ENCODE peak calls at places on chromosomes 11 and 22, in nine cellular contexts. Z is GM23248, I is fibroblast of lung, K is neuronal stem cell, N is GM23338, E is PC-9, L is hepatocyte, O is K562, S is H9. P is an unnamed sample.

GRCh38 chr11:11786771-11787170 is 55.0 kb upstream of the USP47 start:
- DNase-seq in Z (peak; percentile 54), I (peak; percentile 20), K (no peak), N (peak; percentile 50), E (no peak), L (peak; percentile 25), O (peak; percentile 27), S (no peak), P (peak; percentile 68)

GRCh38 chr22:46119729-46120419 is 30.5 kb upstream of the PPARA start:
- DNase-seq in Z (peak; percentile 95), I (peak; percentile 92), K (no peak), N (peak; percentile 45), E (no peak), L (no peak), O (peak; percentile 60), S (no peak), P (no peak)

GRCh38 chr11:120186799-120187591 is 23.8 kb upstream of the OAF start:
- DNase-seq in Z (peak; percentile 58), I (peak; percentile 59), K (no peak), N (no peak), E (no peak), L (peak; percentile 63), O (no peak), S (peak; percentile 19), P (no peak)

GRCh38 chr22:32217465-32217864 is 12.6 kb upstream of the RFPL2 start:
- DNase-seq in Z (no peak), I (no peak), K (no peak), N (no peak), E (no peak), L (no peak), O (no peak), S (no peak), P (no peak)

GRCh38 chr11:35058318-35058717 is 80.7 kb upstream of the CD44 start:
- DNase-seq in Z (no peak), I (peak; percentile 66), K (no peak), N (no peak), E (no peak), L (no peak), O (no peak), S (no peak), P (peak; percentile 26)

GRCh38 chr11:78056093-78056492 is 7.6 kb upstream of the THRSP start:
- DNase-seq in Z (no peak), I (no peak), K (no peak), N (no peak), E (no peak), L (no peak), O (no peak), S (no peak), P (no peak)

GRCh38 chr11:110479070-110479444 is 49.3 kb downstream of the FDX1 start:
- DNase-seq in Z (no peak), I (no peak), K (no peak), N (no peak), E (no peak), L (no peak), O (no peak), S (no peak), P (no peak)

GRCh38 chr11:110337570-110338193 is 41.3 kb upstream of the RDX start:
- DNase-seq in Z (no peak), I (peak; percentile 38), K (no peak), N (peak; percentile 53), E (peak; percentile 73), L (peak; percentile 67), O (no peak), S (peak; percentile 63), P (peak; percentile 97)

GRCh38 chr11:27882066-27882697 is 181.9 kb upstream of the BDNF start:
- DNase-seq in Z (no peak), I (peak; percentile 43), K (no peak), N (no peak), E (peak; percentile 11), L (no peak), O (no peak), S (no peak), P (no peak)

GRCh38 chr11:79940976-79941735 is 500.3 kb upstream of the TENM4 start:
- DNase-seq in Z (peak; percentile 1), I (peak; percentile 31), K (no peak), N (no peak), E (no peak), L (no peak), O (no peak), S (no peak), P (no peak)

GRCh38 chr11:93606721-93607120 is 54.8 kb upstream of the CEP295 start:
- DNase-seq in Z (no peak), I (no peak), K (no peak), N (no peak), E (no peak), L (no peak), O (no peak), S (no peak), P (no peak)

GRCh38 chr11:114366331-114367243 is 33.7 kb downstream of the C11orf71 start:
- DNase-seq in Z (peak; percentile 86), I (peak; percentile 92), K (no peak), N (no peak), E (peak; percentile 32), L (no peak), O (no peak), S (no peak), P (peak; percentile 62)

GRCh38 chr22:26610072-26610958 is 7.5 kb downstream of the CRYBB1 start:
- DNase-seq in Z (peak; percentile 93), I (peak; percentile 97), K (no peak), N (no peak), E (no peak), L (no peak), O (no peak), S (no peak), P (no peak)

GRCh38 chr11:119284344-119285157 is 32.4 kb downstream of the MCAM start:
- DNase-seq in Z (peak; percentile 54), I (peak; percentile 36), K (no peak), N (peak; percentile 58), E (no peak), L (peak; percentile 28), O (no peak), S (no peak), P (peak; percentile 66)

GRCh38 chr11:81496566-81496965 is 1237.1 kb downstream of the FAM181B start:
- DNase-seq in Z (no peak), I (no peak), K (no peak), N (no peak), E (no peak), L (no peak), O (no peak), S (no peak), P (no peak)

GRCh38 chr11:77523712-77524111 is 49.8 kb upstream of the PAK1 start:
- DNase-seq in Z (no peak), I (no peak), K (no peak), N (no peak), E (no peak), L (no peak), O (no peak), S (no peak), P (no peak)

GRCh38 chr11:69817265-69818236 is 1.7 kb downstream of the FGF3 start:
- DNase-seq in Z (peak; percentile 19), I (no peak), K (no peak), N (peak; percentile 56), E (peak; percentile 38), L (no peak), O (peak; percentile 37), S (no peak), P (peak; percentile 41)

DNA sequence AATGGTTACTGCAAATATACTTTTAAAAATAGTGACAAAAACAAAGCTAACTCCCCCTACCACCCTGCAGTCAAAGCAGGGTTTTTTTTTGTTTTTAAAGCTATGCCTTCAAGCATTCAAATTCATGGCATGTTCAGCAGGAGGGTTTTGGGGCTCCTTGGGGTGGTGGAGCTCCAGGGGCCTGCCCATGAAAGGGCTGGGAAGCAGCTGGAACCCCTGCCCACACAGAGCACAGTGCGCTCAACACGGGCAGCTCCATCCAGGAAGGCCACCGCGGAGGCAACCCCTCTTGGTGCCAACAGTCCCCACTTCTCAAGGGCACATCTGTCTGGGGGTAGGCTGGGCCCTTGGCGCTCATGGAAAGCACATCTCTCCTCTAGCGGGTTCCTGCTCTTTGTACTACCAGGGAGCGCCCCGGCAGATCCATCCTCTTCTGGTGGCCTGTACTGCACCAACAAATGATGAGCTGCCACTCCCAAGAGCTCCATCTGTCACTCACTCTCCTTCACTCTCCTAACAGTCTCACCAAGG is 16.6 kb upstream of the PHLDA2 start:
- DNase-seq in Z (no peak), I (no peak), K (no peak), N (peak; percentile 39), E (no peak), L (no peak), O (no peak), S (peak; percentile 37), P (no peak)
- H3K4me2 ChIP-seq in Z (peak overlapping the region; percentile 54), I (peak overlapping the region; percentile 88), K (no peak overlapping the region), N (peak overlapping the region; percentile 59), E (no peak overlapping the region), L (no peak overlapping the region), O (no peak overlapping the region), S (no peak overlapping the region), P (no peak overlapping the region)

DNA sequence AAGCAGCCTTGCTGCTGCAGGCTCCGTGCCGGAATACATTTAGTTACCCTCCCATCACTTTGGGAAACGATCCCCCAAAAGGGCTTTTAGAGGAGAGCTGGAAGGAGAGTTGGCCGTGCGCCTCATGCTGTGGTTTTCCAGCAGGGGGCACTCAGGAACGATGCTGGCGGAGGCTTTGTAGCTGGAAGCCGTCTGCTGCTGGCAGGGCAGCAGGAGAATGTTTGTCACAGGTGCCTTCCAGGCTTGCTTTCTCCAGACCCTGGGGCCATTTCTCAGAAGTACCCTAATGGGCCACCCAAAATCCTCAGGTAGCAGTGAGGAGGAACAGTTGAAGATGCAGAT is 30.0 kb upstream of the CABP7 start:
- DNase-seq in Z (peak; percentile 75), I (peak; percentile 46), K (peak; percentile 54), N (peak; percentile 90), E (peak; percentile 16), L (peak; percentile 75), O (no peak), S (peak; percentile 85), P (peak; percentile 78)
- H3K4me2 ChIP-seq in Z (no peak overlapping the region), I (no peak overlapping the region), K (no peak overlapping the region), N (peak overlapping the region; percentile 68), E (no peak overlapping the region), L (peak overlapping the region; percentile 28), O (no peak overlapping the region), S (no peak overlapping the region), P (no peak overlapping the region)

DNA sequence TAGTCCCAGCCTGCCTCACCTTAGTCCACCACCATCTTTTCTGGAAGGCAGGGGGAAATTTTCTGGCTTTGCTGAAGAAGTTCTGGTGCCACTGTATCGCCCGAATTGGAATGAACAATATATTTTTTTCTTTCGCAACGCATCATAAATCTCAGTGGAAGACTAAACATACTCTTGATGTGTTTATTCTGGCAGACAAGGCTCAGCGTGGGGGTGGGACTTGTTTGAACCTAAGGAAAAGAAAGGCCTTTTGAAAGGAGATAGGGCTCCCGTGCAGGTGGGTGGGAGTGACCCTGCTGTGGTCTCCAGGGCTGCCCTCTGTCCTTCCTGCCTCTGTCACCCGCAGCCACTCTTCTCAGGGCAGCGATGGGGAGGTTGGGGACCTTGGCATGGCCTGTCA is 42.5 kb downstream of the CD82 start:
- DNase-seq in Z (peak; percentile 16), I (peak; percentile 61), K (no peak), N (no peak), E (no peak), L (peak; percentile 48), O (peak; percentile 35), S (no peak), P (no peak)
- H3K4me2 ChIP-seq in Z (no peak overlapping the region), I (peak overlapping the region; percentile 35), K (no peak overlapping the region), N (no peak overlapping the region), E (no peak overlapping the region), L (no peak overlapping the region), O (no peak overlapping the region), S (no peak overlapping the region), P (no peak overlapping the region)

DNA sequence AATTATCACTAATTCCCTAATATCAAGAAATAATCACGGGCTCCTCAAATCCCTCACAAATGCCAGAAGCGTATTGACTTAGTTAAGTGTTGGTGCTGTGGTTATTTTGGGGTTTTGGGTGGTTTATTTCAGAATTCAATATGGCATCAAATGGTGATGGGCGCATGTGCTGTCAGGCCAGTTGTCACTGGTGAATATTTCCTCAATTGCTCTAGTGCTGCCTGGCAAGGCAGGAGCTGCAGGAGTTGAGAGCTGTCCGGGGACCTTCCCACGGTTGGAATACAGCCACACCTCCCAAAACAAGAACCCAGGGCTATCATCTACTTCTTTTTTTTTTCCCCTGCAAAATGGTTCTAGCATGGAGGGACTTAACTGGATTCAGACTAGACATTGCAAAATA is 10.3 kb downstream of the IGLL5 start:
- DNase-seq in Z (no peak), I (no peak), K (no peak), N (no peak), E (no peak), L (no peak), O (no peak), S (no peak), P (no peak)
- H3K4me2 ChIP-seq in Z (no peak overlapping the region), I (no peak overlapping the region), K (no peak overlapping the region), N (no peak overlapping the region), E (no peak overlapping the region), L (no peak overlapping the region), O (no peak overlapping the region), S (no peak overlapping the region), P (no peak overlapping the region)